ENCODE peak calls at places on chromosome 11, in five cellular contexts. W is nephron progenitor cell; R is activated CD4-positive, CD25-positive, alpha-beta regulatory T cell; U is esophagus muscularis mucosa; O is RPMI8226. S is an unnamed sample.

GRCh38 chr11:1863352-1864215 is 10.7 kb downstream of the LSP1 start:
- DNase-seq in W (peak; percentile 64), R (no peak), U (no peak), O (no peak), S (no peak)

GRCh38 chr11:63829823-63830489 is 9.0 kb upstream of the MARK2 start:
- DNase-seq in W (peak; percentile 39), R (no peak), U (no peak), O (peak; percentile 34), S (no peak)

GRCh38 chr11:65641233-65642013 is 3.5 kb downstream of the SIPA1 start:
- DNase-seq in W (no peak), R (no peak), U (no peak), O (no peak), S (no peak)

GRCh38 chr11:34226210-34226609 is 120.8 kb downstream of the NAT10 start:
- DNase-seq in W (no peak), R (no peak), U (no peak), O (no peak), S (no peak)

GRCh38 chr11:117456027-117456720 is 128.5 kb downstream of the CEP164 start:
- DNase-seq in W (no peak), R (no peak), U (no peak), O (no peak), S (no peak)

GRCh38 chr11:6216501-6216900 is 11.1 kb downstream of the C11orf42 start:
- DNase-seq in W (no peak), R (no peak), U (no peak), O (no peak), S (no peak)

GRCh38 chr11:88174627-88175003 is 628 bp downstream of the RAB38 start:
- DNase-seq in W (peak; percentile 50), R (no peak), U (no peak), O (no peak), S (no peak)

GRCh38 chr11:123566852-123567251 is 87.6 kb downstream of the SCN3B start:
- DNase-seq in W (no peak), R (no peak), U (no peak), O (no peak), S (no peak)

GRCh38 chr11:131483877-131484276 is 113.5 kb downstream of the NTM start:
- DNase-seq in W (no peak), R (no peak), U (no peak), O (no peak), S (no peak)

GRCh38 chr11:119483341-119483880 is 60.4 kb upstream of the THY1 start:
- DNase-seq in W (no peak), R (no peak), U (no peak), O (no peak), S (no peak)

GRCh38 chr11:34840736-34841386 is 75.3 kb downstream of the APIP start:
- DNase-seq in W (no peak), R (no peak), U (peak; percentile 60), O (peak; percentile 44), S (peak; percentile 28)

GRCh38 chr11:122727101-122727929 is 71.8 kb downstream of the UBASH3B start:
- DNase-seq in W (no peak), R (no peak), U (no peak), O (peak; percentile 81), S (no peak)

GRCh38 chr11:118216621-118217526 is 7.9 kb downstream of the JAML start:
- DNase-seq in W (no peak), R (peak; percentile 28), U (no peak), O (no peak), S (no peak)

GRCh38 chr11:115042002-115042401 is 363.7 kb downstream of the NXPE2 start:
- DNase-seq in W (no peak), R (no peak), U (no peak), O (no peak), S (no peak)

S was measured in vagina.